ENCODE peak calls at places on chromosomes 11 and 22, in four cellular contexts. L is IMR-90, D is H1, G is mesendoderm. H is an unnamed sample.

GRCh38 chr11:120709808-120710207 is 198.3 kb downstream of the GRIK4 start:
- DNase-seq in D (no peak), G (no peak), L (no peak), H (no peak)

GRCh38 chr11:106031210-106031845 is 9.3 kb upstream of the MSANTD4 start:
- DNase-seq in L (peak), D (no peak), G (no peak), H (no peak)

GRCh38 chr22:41478891-41479521 is 10.1 kb downstream of the ACO2 start:
- DNase-seq in G (no peak), L (peak), D (no peak), H (no peak)

GRCh38 chr11:72736452-72737069 is 15.6 kb downstream of the ARAP1 start:
- DNase-seq in G (peak), D (no peak), L (peak), H (no peak)

GRCh38 chr11:79932612-79933011 is 491.8 kb upstream of the TENM4 start:
- DNase-seq in G (peak), D (no peak), L (no peak), H (no peak)

GRCh38 chr11:12618743-12619540 is 55.3 kb upstream of the TEAD1 start:
- DNase-seq in G (peak), D (no peak), L (no peak), H (no peak)

GRCh38 chr11:124799384-124800225 is 601 bp downstream of the MSANTD2 start:
- DNase-seq in G (peak), L (peak), D (no peak), H (peak)

GRCh38 chr11:36509265-36509664 is 807 bp downstream of the TRAF6 start:
- DNase-seq in D (no peak), G (peak), L (peak), H (no peak)

GRCh38 chr22:21823740-21824438 is 43.6 kb downstream of the MAPK1 start:
- DNase-seq in G (no peak), L (peak), D (no peak), H (no peak)

GRCh38 chr22:27238935-27239510 is 562.5 kb downstream of the MN1 start:
- DNase-seq in D (no peak), L (peak), G (peak), H (no peak)

GRCh38 chr22:45626198-45626651 is 45.4 kb upstream of the ATXN10 start:
- DNase-seq in G (no peak), D (no peak), L (no peak), H (no peak)

GRCh38 chr22:50535113-50535512 is 5.3 kb upstream of the TYMP start:
- DNase-seq in L (no peak), D (no peak), G (no peak), H (no peak)

GRCh38 chr11:20584093-20584774 is 15.2 kb upstream of the SLC6A5 start:
- DNase-seq in D (no peak), L (no peak), G (peak), H (no peak)

GRCh38 chr11:76638267-76639197 is 32.0 kb downstream of the LRRC32 start:
- DNase-seq in L (no peak), D (no peak), G (no peak), H (no peak)

GRCh38 chr11:112834277-112834755 is 126.9 kb upstream of the NCAM1 start:
- DNase-seq in L (no peak), G (peak), D (no peak), H (no peak)

GRCh38 chr11:88320149-88320559 is 17.4 kb downstream of the CTSC start:
- DNase-seq in G (no peak), L (peak), D (no peak), H (no peak)

GRCh38 chr11:60498399-60498798 is 5.8 kb downstream of the MS4A12 start:
- DNase-seq in L (no peak), D (no peak), G (no peak), H (no peak)

GRCh38 chr11:133823211-133823610 is 22.1 kb downstream of the SPATA19 start:
- DNase-seq in D (no peak), G (no peak), L (no peak), H (no peak)

GRCh38 chr22:20080776-20081654 is 974 bp downstream of the DGCR8 start:
- DNase-seq in L (peak), D (peak), G (peak), H (peak)

GRCh38 chr11:85762226-85762625 is 48.7 kb downstream of the SYTL2 start:
- DNase-seq in L (no peak), G (no peak), D (no peak), H (no peak)

GRCh38 chr22:37242395-37242918 is 1.6 kb downstream of the RAC2 start:
- DNase-seq in D (no peak), G (peak), L (peak), H (no peak)

GRCh38 chr22:32991353-32992115 is 66.6 kb downstream of the SYN3 start:
- DNase-seq in D (no peak), L (no peak), G (no peak), H (no peak)

GRCh38 chr11:90134420-90135003 is at the start of gene NAALAD2:
- DNase-seq in L (peak), G (peak), D (peak), H (peak)
- H3K4ac ChIP-seq in L (no peak), G (peak), D (no peak), H (no peak)

GRCh38 chr22:39275814-39276443 is 31.1 kb upstream of the PDGFB start:
- DNase-seq in L (no peak), D (no peak), G (no peak), H (no peak)

GRCh38 chr22:39278040-39278439 is 33.3 kb upstream of the PDGFB start:
- DNase-seq in G (no peak), L (peak), D (no peak), H (no peak)

GRCh38 chr22:39279170-39279850 is 34.5 kb upstream of the PDGFB start:
- DNase-seq in L (no peak), G (no peak), D (no peak), H (no peak)

GRCh38 chr22:39276461-39277134 is 31.8 kb upstream of the PDGFB start:
- DNase-seq in L (no peak), G (no peak), D (no peak), H (no peak)

DNA sequence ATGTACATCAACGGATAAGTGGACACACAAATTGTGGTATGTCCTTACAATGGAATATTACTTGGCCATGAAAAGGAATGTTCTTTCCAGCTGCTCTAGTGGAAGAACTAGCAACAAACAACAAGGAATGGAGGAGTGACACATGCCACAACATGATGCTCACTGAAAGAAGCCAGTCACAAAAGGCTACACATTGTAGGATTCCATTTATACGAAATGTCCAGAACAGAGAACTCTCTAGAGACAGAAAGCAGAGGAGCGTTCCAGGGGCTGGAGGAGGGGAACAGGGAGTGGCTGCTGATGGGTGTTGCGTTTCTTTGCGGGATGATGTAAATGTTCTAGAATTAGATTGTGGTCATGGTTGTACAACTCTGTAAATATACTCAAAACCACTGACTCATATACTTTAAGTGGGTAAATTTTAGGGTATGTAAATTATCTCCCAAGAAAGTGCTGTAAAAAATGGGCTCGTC is 32.4 kb upstream of the PDGFB start:
- DNase-seq in G (no peak), L (peak), D (no peak), H (no peak)
- H3K56ac ChIP-seq in G (no peak), L (peak), D (no peak), H (no peak)

GRCh38 chr22:38300197-38300945 is 16.9 kb downstream of the CSNK1E start:
- DNase-seq in L (no peak), D (no peak), G (no peak), H (no peak)

GRCh38 chr22:38305481-38306448 is 11.5 kb downstream of the CSNK1E start:
- DNase-seq in G (peak), L (peak), D (no peak), H (peak)

GRCh38 chr22:38303974-38304373 is 13.3 kb downstream of the CSNK1E start:
- DNase-seq in L (no peak), D (no peak), G (no peak), H (no peak)

GRCh38 chr22:38304526-38304925 is 12.7 kb downstream of the CSNK1E start:
- DNase-seq in G (no peak), L (no peak), D (no peak), H (no peak)

GRCh38 chr22:38302906-38303305 is 14.3 kb downstream of the CSNK1E start:
- DNase-seq in G (no peak), D (no peak), L (no peak), H (no peak)
- H3K4ac ChIP-seq in G (no peak), D (no peak), L (no peak), H (no peak)

DNA sequence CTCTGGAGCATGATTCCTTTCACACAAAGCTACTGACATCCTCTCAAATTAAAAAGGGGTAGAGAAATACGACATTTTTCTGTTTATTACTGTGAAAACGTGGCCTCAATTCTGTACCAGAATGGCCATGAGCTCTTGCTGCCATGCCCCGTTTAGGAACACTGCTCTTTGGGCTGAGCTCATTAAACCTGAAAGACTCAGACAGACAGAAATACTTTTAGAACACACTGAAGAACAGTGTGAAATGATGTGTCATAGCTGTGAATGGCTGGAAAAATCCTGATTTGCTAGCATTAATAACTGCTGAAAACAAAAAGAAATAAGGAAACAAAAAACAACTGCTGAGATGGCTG is 32.2 kb upstream of the TMEM135 start:
- DNase-seq in L (no peak), D (no peak), G (no peak), H (no peak)
- H3K56ac ChIP-seq in L (no peak), D (no peak), G (no peak), H (no peak)

DNA sequence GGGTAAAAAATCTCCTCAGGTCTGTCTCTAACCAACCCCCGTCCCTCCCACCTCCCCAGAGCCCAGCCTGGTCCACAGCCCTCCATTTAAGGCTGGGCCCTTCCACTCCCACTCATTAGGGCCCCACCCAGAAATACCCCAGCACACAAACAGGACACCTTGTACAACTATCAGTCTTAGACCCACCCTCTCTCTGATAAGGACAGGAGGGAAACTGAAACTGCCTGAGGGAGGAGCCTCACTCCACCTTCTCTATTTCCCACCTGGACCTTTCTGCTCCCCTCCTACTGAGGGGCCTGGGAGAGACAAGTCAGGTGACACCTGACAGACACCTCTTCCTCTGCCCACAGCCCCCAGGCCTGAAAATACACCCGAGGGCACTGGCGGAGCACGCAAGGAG is 90.2 kb downstream of the PLEKHA7 start:
- DNase-seq in G (peak), D (no peak), L (no peak), H (no peak)
- H3K4ac ChIP-seq in G (no peak), D (no peak), L (no peak), H (no peak)

DNA sequence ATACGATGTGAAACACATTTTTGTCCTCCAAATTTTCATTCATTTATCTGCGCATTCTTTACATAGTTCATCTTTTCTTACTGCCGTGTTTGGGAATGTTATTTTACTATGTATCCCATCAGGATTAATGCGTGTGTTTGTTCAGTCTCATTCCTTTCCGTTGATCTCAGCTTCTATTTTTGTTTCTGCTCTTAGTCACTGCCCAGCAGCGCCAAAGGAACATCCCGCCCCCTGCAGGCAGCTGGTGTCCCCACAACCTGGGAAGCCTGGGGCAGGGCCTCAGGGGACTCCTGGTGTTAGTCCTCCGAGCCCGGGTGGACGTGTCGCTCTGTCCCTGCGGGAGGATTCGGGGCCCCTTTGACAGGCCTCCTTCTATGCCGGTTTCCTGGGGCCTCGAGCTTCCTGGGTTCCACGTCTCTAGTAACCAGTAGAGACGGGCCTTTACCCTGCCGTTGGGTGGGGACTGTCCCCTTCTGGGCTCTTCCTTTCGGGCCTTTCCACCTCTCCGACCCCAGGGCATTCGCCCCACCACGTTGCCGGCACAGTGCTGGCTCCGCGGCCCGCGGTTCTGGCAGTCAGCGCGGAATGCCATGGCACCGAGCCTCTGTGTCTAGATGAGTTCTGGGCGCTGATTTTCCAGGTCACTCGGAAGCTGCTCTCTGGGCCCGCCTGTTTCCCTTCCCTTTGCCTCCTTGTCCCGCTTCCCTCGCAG is 39.8 kb downstream of the WEE1 start:
- DNase-seq in L (peak), D (peak), G (peak), H (peak)
- H3K56ac ChIP-seq in L (peak), D (no peak), G (peak), H (no peak)

H was measured in H9.